ENCODE peak calls at places on chromosome 20, in four cellular contexts. One of them, this sample, is unnamed.
A peak's percentile ranks its signal among the peaks of the same experiment; 100 is the strongest.

GRCh38 chr20:13824459-13824858 is 39.6 kb downstream of the NDUFAF5 start:
- DNase-seq in adrenal gland: no peak
- DNase-seq in NB4: no peak
- DNase-seq in H54: no peak
- DNase-seq in this sample: no peak

GRCh38 chr20:54212226-54212625 is 4.3 kb downstream of the PFDN4 start:
- DNase-seq in adrenal gland: no peak
- DNase-seq in NB4: no peak
- DNase-seq in H54: no peak
- DNase-seq in this sample: no peak

GRCh38 chr20:6533828-6534388 is 233.6 kb upstream of the BMP2 start:
- DNase-seq in H54: no peak
- DNase-seq in NB4: no peak
- DNase-seq in adrenal gland: no peak
- DNase-seq in this sample: no peak

GRCh38 chr20:37406010-37406998 is 60.4 kb downstream of the SRC start:
- DNase-seq in H54: peak; percentile 75
- DNase-seq in adrenal gland: no peak
- DNase-seq in NB4: peak; percentile 72
- DNase-seq in this sample: peak; percentile 47

GRCh38 chr20:1499528-1500420 is 8.6 kb upstream of the SIRPB2 start:
- DNase-seq in adrenal gland: no peak
- DNase-seq in H54: no peak
- DNase-seq in NB4: no peak
- DNase-seq in this sample: no peak

GRCh38 chr20:560680-561079 is 17.1 kb upstream of the CSNK2A1 start:
- DNase-seq in NB4: no peak
- DNase-seq in H54: no peak
- DNase-seq in adrenal gland: no peak
- DNase-seq in this sample: no peak

GRCh38 chr20:10370091-10370887 is 63.7 kb downstream of the MKKS start:
- DNase-seq in NB4: no peak
- DNase-seq in H54: no peak
- DNase-seq in adrenal gland: no peak
- DNase-seq in this sample: no peak

GRCh38 chr20:36573798-36574277 is 441 bp downstream of the TGIF2 start:
- DNase-seq in NB4: peak; percentile 86
- DNase-seq in H54: no peak
- DNase-seq in adrenal gland: no peak
- DNase-seq in this sample: peak; percentile 54

GRCh38 chr20:1685304-1686052 is 27.9 kb upstream of the SIRPG start:
- DNase-seq in NB4: no peak
- DNase-seq in H54: no peak
- DNase-seq in adrenal gland: no peak
- DNase-seq in this sample: no peak

GRCh38 chr20:4601630-4602296 is 119.9 kb upstream of the PRND start:
- DNase-seq in adrenal gland: no peak
- DNase-seq in H54: peak; percentile 37
- DNase-seq in NB4: no peak
- DNase-seq in this sample: peak; percentile 28

GRCh38 chr20:16864958-16865357 is 116.8 kb downstream of the OTOR start:
- DNase-seq in H54: no peak
- DNase-seq in adrenal gland: no peak
- DNase-seq in NB4: no peak
- DNase-seq in this sample: no peak

GRCh38 chr20:478949-479429 is 16.7 kb upstream of the TBC1D20 start:
- DNase-seq in adrenal gland: no peak
- DNase-seq in NB4: peak; percentile 79
- DNase-seq in H54: peak; percentile 23
- DNase-seq in this sample: no peak

GRCh38 chr20:50309280-50309763 is 118.7 kb downstream of the CEBPB start:
- DNase-seq in adrenal gland: no peak
- DNase-seq in H54: no peak
- DNase-seq in NB4: no peak
- DNase-seq in this sample: no peak

GRCh38 chr20:47774081-47774777 is 11.1 kb downstream of the SULF2 start:
- DNase-seq in NB4: no peak
- DNase-seq in H54: no peak
- DNase-seq in adrenal gland: no peak
- DNase-seq in this sample: peak; percentile 57

GRCh38 chr20:36231331-36231730 is 4.9 kb upstream of the AAR2 start:
- DNase-seq in adrenal gland: no peak
- DNase-seq in NB4: no peak
- DNase-seq in H54: no peak
- DNase-seq in this sample: no peak

GRCh38 chr20:39829713-39830112 is 859.3 kb downstream of the MAFB start:
- DNase-seq in adrenal gland: no peak
- DNase-seq in NB4: peak; percentile 11
- DNase-seq in H54: no peak
- DNase-seq in this sample: no peak

GRCh38 chr20:7155282-7155681 is 387.8 kb downstream of the BMP2 start:
- DNase-seq in adrenal gland: no peak
- DNase-seq in NB4: no peak
- DNase-seq in H54: no peak
- DNase-seq in this sample: no peak

GRCh38 chr20:49219091-49219923 is at the start of gene DDX27:
- DNase-seq in adrenal gland: peak; percentile 99
- DNase-seq in NB4: peak; percentile 99
- DNase-seq in H54: peak; percentile 88
- DNase-seq in this sample: peak; percentile 99
- TF ChIP-seq POLR2A in adrenal gland: peak; percentile 84
- TF ChIP-seq POLR2A in NB4: peak; percentile 90
- TF ChIP-seq POLR2A in H54: peak; percentile 92
- TF ChIP-seq POLR2A in this sample: peak; percentile 88

DNA sequence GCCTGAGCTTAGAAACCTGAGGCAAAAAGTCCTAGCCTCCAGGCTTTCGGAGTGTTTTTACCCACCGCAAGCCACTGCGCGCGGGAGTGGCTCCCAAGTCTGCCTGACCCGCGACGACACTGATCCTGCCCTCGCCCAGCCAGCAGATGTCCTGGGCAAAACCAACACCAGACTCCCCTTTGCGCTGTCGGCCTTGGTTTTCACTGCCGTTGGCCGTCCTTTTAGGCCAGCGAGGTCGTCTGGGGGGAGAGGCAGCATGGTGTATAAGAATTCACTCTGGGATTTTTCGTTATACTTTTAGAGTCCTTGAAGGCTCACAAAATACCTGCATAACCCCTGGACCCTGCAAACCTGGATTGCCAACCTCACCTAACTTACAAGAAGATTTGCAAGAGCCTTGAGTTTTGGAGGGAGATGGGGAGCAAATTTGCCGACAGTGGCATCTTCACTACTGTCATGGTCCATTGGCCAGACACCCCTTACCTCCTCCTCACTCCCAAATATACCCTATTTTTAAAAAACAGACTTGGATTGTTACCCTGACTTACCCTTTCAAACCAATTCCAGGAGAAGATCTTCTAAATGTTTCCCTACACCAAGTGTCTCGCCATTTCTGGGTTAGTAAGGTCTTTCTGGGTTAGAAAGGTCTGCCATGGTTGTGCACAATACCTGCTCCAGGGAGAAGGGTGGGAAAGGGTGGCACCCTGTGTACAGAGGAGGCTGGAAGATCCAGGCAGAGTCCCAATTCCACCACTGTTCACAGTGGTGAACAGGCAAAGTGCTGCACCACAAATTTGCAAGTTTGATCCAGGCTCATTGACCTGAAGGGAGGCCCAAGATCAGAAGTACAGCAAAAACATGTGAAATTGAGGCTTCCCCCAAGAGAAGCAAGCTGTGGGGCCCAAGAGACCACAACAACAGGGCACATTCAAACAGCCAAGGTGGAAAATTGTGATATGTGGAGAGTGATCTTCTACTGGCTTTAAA is 4.4 kb downstream of the FOXA2 start:
- DNase-seq in H54: no peak
- DNase-seq in adrenal gland: no peak
- DNase-seq in NB4: no peak
- DNase-seq in this sample: no peak
- TF ChIP-seq POLR2A in H54: no peak
- TF ChIP-seq POLR2A in adrenal gland: no peak
- TF ChIP-seq POLR2A in NB4: no peak
- TF ChIP-seq POLR2A in this sample: no peak

DNA sequence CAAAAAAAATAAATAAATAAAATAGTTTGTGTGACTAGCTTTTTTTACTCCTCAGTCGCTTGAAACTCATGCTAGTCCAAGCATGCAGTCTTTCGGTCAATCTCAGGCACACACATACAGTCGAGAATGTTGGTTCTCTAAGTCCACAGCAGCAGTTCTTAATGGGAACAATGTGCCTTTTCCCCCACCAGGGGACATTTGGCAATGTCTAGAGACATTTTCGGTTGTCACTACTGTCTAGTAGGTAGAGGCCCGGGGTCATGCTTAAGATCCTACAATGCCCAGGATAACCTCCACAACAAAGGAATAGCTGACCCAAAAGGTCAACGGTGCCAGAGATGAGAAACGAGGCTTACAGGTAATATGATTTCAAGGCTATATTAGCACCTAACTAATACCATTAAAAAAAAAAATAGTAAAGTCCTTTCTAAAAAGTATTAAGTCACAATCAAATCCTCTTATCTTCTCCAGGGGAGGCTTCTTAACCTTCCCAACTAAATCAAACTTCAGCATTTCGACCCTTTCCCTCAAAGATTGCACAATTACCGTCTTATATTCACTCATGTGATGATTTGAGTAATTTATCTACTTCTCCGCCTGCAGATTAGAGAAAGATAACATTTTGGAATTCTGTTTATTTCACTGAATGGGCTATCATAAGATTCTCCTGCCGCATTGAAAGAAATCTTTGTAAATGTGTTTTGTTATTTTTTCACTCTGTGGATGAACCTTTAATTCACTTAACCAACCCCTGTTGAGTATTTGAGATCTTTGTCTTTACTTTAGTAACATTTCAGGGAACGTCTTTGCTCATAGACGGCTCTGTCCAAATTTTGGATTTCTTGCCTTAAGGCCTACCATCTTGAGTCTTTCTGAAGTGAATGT is 8.1 kb upstream of the SALL4 start:
- DNase-seq in H54: no peak
- DNase-seq in adrenal gland: no peak
- DNase-seq in NB4: no peak
- DNase-seq in this sample: no peak
- TF ChIP-seq POLR2A in H54: no peak
- TF ChIP-seq POLR2A in adrenal gland: no peak
- TF ChIP-seq POLR2A in NB4: no peak
- TF ChIP-seq POLR2A in this sample: no peak

DNA sequence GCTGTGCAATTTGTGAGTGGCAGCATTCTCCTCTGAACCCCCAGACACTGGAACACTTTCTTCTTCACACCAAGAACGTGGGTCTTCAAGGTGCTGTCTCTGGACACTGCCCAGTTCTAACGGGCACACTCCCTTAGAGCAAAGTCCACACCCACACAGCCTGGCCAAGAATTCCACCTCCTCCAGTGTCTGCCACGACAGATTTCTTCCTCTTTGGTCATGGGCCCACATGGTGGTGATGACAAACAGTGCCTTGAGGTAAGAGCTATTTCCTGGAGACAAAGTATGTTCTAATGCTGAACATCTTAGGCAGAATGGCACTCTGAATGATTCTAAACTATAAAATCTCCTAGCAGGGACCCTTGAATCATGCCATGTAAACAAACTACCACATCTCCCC is 25.5 kb upstream of the SSTR4 start:
- DNase-seq in NB4: no peak
- DNase-seq in H54: no peak
- DNase-seq in adrenal gland: no peak
- DNase-seq in this sample: no peak
- TF ChIP-seq POLR2A in NB4: no peak
- TF ChIP-seq POLR2A in H54: no peak
- TF ChIP-seq POLR2A in adrenal gland: no peak
- TF ChIP-seq POLR2A in this sample: no peak

DNA sequence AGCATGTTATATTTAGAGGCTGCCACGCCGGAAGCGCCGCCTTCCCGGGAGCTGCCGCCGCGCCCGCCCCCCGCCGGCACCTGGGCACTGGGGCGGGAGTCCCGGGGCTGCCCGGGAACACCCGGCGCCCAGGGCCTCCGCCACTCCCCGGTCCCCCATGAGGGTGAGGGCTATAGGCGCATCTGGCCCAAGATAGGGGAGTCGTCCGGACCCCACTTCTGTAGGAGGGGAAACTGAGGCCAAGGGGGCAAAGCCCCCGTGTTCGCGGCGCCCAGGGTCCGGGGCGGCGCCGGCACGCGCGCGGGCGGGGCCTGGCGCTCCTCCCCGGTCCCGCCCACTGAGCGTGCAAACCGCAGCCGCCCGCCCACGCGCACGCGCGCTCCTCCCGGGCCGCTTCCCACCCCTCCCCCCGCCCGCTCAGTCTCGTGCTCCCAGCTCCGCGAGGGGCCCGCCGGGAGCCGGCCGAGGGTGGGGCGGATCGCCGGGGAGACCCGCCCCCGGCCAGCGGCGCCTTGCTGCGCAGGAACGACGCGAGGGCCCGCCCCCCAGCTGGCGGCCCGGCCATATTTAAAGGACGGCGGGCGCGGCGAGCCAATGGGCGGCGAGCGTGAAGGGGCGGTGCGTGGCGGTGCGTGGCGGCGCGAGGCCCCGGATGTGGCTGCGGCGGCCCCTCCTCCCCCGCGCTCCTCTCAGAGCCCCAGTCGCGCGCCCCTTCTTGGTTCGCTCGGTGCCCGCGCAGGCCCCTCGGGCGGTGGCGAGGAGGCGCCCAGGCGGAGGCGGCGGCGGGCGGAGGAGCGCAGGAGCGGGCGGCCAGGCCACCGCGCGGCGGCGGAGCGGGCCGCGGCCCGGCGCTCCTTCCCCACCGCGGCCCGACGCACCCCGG is at the start of gene LSM14B:
- DNase-seq in NB4: peak; percentile 98
- DNase-seq in adrenal gland: peak; percentile 97
- DNase-seq in H54: peak; percentile 93
- DNase-seq in this sample: peak; percentile 97
- TF ChIP-seq POLR2A in NB4: peak; percentile 41
- TF ChIP-seq POLR2A in adrenal gland: peak; percentile 72
- TF ChIP-seq POLR2A in H54: peak; percentile 56
- TF ChIP-seq POLR2A in this sample: peak; percentile 50

DNA sequence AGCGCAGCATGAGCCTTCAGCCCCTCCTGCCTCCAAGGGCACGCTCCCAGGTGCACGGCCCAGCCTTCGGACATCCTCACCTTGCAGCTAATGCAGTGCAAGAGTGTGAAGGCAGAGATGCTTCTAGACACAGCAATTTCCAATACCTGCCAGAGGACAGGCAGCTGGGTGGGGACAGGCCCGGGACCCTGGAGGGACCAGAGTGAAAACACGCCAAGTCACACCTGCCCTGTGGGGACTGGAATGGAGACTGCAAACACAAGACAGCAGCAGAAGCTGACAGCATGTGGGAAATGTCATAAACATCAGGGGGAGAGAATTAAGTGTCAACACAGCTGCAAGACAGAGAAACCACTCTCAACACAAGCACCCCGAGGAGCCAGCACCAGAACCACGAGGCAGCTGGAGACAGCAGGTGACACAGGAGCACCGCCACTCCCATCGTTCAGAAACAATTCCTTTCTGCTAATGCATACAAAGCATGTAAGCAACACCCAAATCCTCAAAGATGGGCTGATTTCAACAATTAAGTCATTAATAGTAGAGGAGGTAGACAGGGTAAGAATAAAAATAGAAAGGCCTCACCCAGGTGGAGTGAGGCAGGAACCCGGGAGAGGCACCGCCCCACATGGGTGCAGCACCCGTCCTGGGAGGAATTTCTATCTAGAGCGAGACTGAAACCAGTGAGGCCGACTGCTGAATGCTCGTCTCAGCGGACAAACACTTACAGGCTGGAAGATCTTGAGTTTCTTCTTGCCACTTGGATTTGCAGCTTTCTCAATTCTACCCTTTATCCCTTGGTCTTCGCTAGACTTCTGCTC is 17.1 kb downstream of the DIDO1 start:
- DNase-seq in H54: no peak
- DNase-seq in adrenal gland: no peak
- DNase-seq in NB4: no peak
- DNase-seq in this sample: no peak
- TF ChIP-seq POLR2A in H54: no peak
- TF ChIP-seq POLR2A in adrenal gland: no peak
- TF ChIP-seq POLR2A in NB4: no peak
- TF ChIP-seq POLR2A in this sample: no peak

This sample was measured in transverse colon.